ENCODE peak calls at places on chromosomes 2 and 18, in nine cellular contexts. W is H1; P is endodermal cell; B is MM.1S; L is aorta; Z is PC-3; S is CD4-positive, alpha-beta memory T cell; G is hepatocyte; D is Panc1. Q is an unnamed sample. For H3K4me1, the result is how much of the 10 kb centered on the place peaks cover.

GRCh38 chr2:107776333-107776732 is 50.4 kb upstream of the RGPD4 start:
- DNase-seq in W (no peak), P (no peak), B (no peak), L (no peak), Z (no peak), S (no peak), G (no peak), D (no peak), Q (no peak)

GRCh38 chr2:73235315-73236028 is 1.4 kb downstream of the CCT7 start:
- DNase-seq in W (no peak), P (peak), B (no peak), L (no peak), Z (no peak), S (no peak), G (no peak), D (no peak), Q (no peak)

GRCh38 chr2:144943986-144944385 is 424.1 kb upstream of the ZEB2 start:
- DNase-seq in W (no peak), P (no peak), B (no peak), L (no peak), Z (peak), S (no peak), G (no peak), D (no peak), Q (no peak)

GRCh38 chr2:40367652-40368051 is 84.2 kb downstream of the SLC8A1 start:
- DNase-seq in W (no peak), P (no peak), B (no peak), L (no peak), Z (peak), S (no peak), G (no peak), D (no peak), Q (no peak)

GRCh38 chr2:62056341-62056740 is 139.6 kb upstream of the B3GNT2 start:
- DNase-seq in W (no peak), P (no peak), B (no peak), L (no peak), Z (no peak), S (no peak), G (no peak), D (no peak), Q (no peak)

GRCh38 chr2:78541088-78541450 is 484.4 kb upstream of the REG3G start:
- DNase-seq in W (no peak), P (no peak), B (no peak), L (no peak), Z (no peak), S (no peak), G (no peak), D (no peak), Q (no peak)

GRCh38 chr2:31384771-31385276 is 29.7 kb downstream of the XDH start:
- DNase-seq in W (no peak), P (no peak), B (no peak), L (no peak), Z (peak), S (no peak), G (no peak), D (no peak), Q (no peak)

GRCh38 chr2:23698733-23699391 is 228.1 kb downstream of the ATAD2B start:
- DNase-seq in W (no peak), P (peak), B (no peak), L (no peak), Z (no peak), S (no peak), G (no peak), D (no peak), Q (no peak)

GRCh38 chr2:162029287-162029901 is 44.6 kb downstream of the DPP4 start:
- DNase-seq in W (no peak), P (no peak), B (no peak), L (no peak), Z (peak), S (no peak), G (no peak), D (no peak), Q (no peak)

GRCh38 chr2:33597026-33597425 is 2.1 kb downstream of the FAM98A start:
- DNase-seq in W (no peak), P (no peak), B (no peak), L (no peak), Z (no peak), S (no peak), G (no peak), D (no peak), Q (no peak)

GRCh38 chr2:3575534-3576324 is 669 bp downstream of the RPS7 start:
- DNase-seq in W (no peak), P (no peak), B (peak), L (no peak), Z (no peak), S (peak), G (peak), D (no peak), Q (peak)

GRCh38 chr18:42706029-42706608 is 409.4 kb downstream of the RIT2 start:
- DNase-seq in W (no peak), P (no peak), B (no peak), L (no peak), Z (no peak), S (no peak), G (no peak), D (no peak), Q (no peak)

GRCh38 chr2:44932564-44933392 is 8.7 kb upstream of the SIX3 start:
- DNase-seq in W (peak), P (peak), B (no peak), L (no peak), Z (no peak), S (no peak), G (no peak), D (no peak), Q (no peak)

GRCh38 chr2:23637011-23637778 is 252.2 kb downstream of the KLHL29 start:
- DNase-seq in W (no peak), P (peak), B (no peak), L (no peak), Z (no peak), S (no peak), G (peak), D (no peak), Q (no peak)

GRCh38 chr18:31657823-31658669 is 26.3 kb downstream of the B4GALT6 start:
- DNase-seq in W (no peak), P (no peak), B (peak), L (no peak), Z (no peak), S (no peak), G (peak), D (no peak), Q (no peak)

GRCh38 chr2:98815795-98816194 is 84.9 kb upstream of the MGAT4A start:
- DNase-seq in W (no peak), P (peak), B (no peak), L (no peak), Z (no peak), S (no peak), G (no peak), D (no peak), Q (no peak)

GRCh38 chr2:65067806-65068553 is 11.8 kb downstream of the CEP68 start:
- DNase-seq in W (no peak), P (no peak), B (no peak), L (no peak), Z (no peak), S (no peak), G (no peak), D (no peak), Q (no peak)

GRCh38 chr2:158413581-158413980 is 43.0 kb downstream of the CCDC148 start:
- DNase-seq in W (no peak), P (no peak), B (no peak), L (no peak), Z (no peak), S (no peak), G (no peak), D (no peak), Q (no peak)

GRCh38 chr2:48189552-48190228 is 283.4 kb upstream of the FBXO11 start:
- DNase-seq in W (no peak), P (no peak), B (no peak), L (no peak), Z (no peak), S (no peak), G (no peak), D (no peak), Q (no peak)

GRCh38 chr2:204315236-204315662 is 230.0 kb upstream of the PARD3B start:
- DNase-seq in W (no peak), P (no peak), B (no peak), L (peak), Z (no peak), S (no peak), G (no peak), D (no peak), Q (no peak)

GRCh38 chr2:170202437-170202836 is 24.5 kb downstream of the MYO3B start:
- DNase-seq in W (no peak), P (no peak), B (no peak), L (no peak), Z (no peak), S (no peak), G (no peak), D (no peak), Q (no peak)

GRCh38 chr18:25538175-25538922 is 186.4 kb upstream of the ZNF521 start:
- DNase-seq in W (no peak), P (no peak), B (no peak), L (no peak), Z (no peak), S (no peak), G (no peak), D (no peak), Q (no peak)

GRCh38 chr18:50398947-50399346 is 24.1 kb downstream of the SKA1 start:
- DNase-seq in W (no peak), P (peak), B (no peak), L (no peak), Z (no peak), S (no peak), G (no peak), D (no peak), Q (no peak)

GRCh38 chr18:10661333-10661732 is 135.5 kb downstream of the NAPG start:
- DNase-seq in W (no peak), P (no peak), B (no peak), L (no peak), Z (no peak), S (no peak), G (peak), D (no peak), Q (no peak)

GRCh38 chr2:39913648-39914456 is 134.8 kb upstream of the THUMPD2 start:
- DNase-seq in W (no peak), P (peak), B (peak), L (no peak), Z (peak), S (no peak), G (peak), D (peak), Q (peak)

GRCh38 chr2:50751255-50752069 is 280.5 kb downstream of the NRXN1 start:
- DNase-seq in W (no peak), P (no peak), B (no peak), L (no peak), Z (peak), S (no peak), G (no peak), D (no peak), Q (no peak)

GRCh38 chr2:203532957-203533695 is 2.0 kb downstream of the RAPH1 start:
- DNase-seq in W (no peak), P (no peak), B (no peak), L (no peak), Z (peak), S (no peak), G (peak), D (no peak), Q (peak)

GRCh38 chr2:30232027-30232800 is 880 bp downstream of the LBH start:
- DNase-seq in W (peak), P (peak), B (no peak), L (peak), Z (no peak), S (peak), G (peak), D (no peak), Q (peak)

GRCh38 chr2:127128508-127128907 is 21.6 kb upstream of the BIN1 start:
- DNase-seq in W (peak), P (peak), B (peak), L (no peak), Z (no peak), S (no peak), G (peak), D (no peak), Q (no peak)

GRCh38 chr2:129870646-129871335 is 108.7 kb upstream of the RAB6C start:
- DNase-seq in W (peak), P (peak), B (no peak), L (no peak), Z (no peak), S (no peak), G (no peak), D (no peak), Q (no peak)

GRCh38 chr2:108621689-108622681 is 87.7 kb downstream of the LIMS1 start:
- DNase-seq in W (no peak), P (no peak), B (no peak), L (no peak), Z (no peak), S (peak), G (no peak), D (no peak), Q (peak)

GRCh38 chr18:79484661-79485621 is 89.2 kb downstream of the NFATC1 start:
- DNase-seq in W (no peak), P (no peak), B (no peak), L (peak), Z (no peak), S (no peak), G (peak), D (no peak), Q (peak)

GRCh38 chr2:74530239-74531161 is 767 bp downstream of the HTRA2 start:
- DNase-seq in W (no peak), P (peak), B (peak), L (peak), Z (peak), S (peak), G (peak), D (no peak), Q (peak)

GRCh38 chr18:9090578-9090977 is 11.9 kb upstream of the NDUFV2 start:
- DNase-seq in W (no peak), P (no peak), B (no peak), L (no peak), Z (no peak), S (no peak), G (no peak), D (no peak), Q (no peak)

DNA sequence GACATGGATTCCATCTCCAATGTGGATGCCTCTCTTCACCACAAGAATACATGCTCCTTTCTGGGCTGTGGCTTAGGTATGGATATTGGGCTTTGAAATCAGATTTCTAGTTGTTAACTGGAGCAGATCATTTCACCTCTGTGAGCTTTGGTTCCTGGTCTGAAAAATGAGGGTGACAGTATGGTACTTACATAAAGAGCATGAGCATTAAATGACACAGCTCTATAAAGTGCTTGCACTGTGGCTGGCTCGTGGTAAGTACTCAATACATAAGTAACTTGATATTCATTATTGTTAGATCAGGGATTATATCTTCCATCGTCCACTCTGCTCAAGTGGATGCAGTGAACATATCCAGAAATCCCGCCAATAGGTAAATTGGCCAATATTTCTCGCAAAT is 33.4 kb downstream of the ARHGAP25 start:
- DNase-seq in W (no peak), P (no peak), B (no peak), L (no peak), Z (no peak), S (no peak), G (no peak), D (no peak), Q (no peak)
- H3K4me1 ChIP-seq in W (under half), P (under half), B (half or more), L (under half), Z (under half), S (half or more), G (under half), D (under half), Q (half or more)

DNA sequence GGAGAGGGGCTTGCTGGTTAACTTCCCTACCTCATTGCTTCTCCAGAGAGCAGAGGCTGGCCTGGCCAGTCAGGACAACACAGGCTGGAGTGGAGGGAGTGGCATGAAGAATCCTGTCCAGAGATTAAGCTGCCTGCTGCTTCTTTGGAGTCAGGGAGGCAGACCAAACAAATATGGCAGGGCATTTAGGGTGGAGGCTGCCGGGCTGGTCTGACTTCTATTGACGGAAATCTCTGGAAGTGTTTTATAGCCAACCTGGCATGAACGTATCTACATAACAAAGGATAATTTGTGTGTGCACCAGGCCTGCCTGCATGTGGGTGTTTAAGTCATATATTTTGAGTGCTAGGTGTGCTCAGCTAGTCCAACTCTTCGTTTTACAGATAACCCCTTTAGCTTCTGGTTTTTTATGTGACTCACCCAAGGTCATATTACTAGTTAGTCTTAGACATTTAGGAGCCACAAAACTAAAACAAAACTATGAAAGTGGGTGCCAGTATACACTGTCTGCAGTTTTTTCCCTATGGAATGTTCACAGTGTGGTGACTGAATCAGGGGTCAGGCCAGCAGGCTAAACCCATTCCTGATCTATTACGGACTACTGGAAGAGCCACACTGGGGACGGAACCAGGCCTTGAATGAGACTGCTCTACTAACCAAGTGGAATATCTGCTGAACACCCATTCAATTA is 5.5 kb downstream of the NPC1 start:
- DNase-seq in W (no peak), P (no peak), B (no peak), L (no peak), Z (no peak), S (no peak), G (no peak), D (no peak), Q (no peak)
- H3K27ac ChIP-seq in W (no peak), P (no peak), B (no peak), L (no peak), Z (no peak), S (no peak), G (peak), D (no peak), Q (no peak)

DNA sequence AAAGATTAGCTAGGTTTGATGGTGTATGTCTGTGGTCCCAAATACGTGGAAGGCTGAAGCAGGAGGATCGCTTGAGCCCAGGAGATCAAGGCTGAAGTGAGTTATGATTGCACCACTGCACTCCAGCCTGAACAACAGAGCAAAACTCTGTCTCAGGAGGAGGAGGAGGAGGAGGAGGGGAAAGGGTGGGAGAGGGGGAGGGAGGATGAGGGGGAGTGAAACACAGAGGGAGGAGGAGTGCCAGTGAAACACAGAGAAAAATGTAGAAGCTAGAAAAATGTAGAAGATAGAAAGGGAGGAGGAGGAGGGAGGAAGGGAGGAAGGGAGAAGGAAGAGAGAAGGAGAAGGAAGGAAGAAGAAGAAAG is 387.5 kb downstream of the MTX2 start:
- DNase-seq in W (no peak), P (no peak), B (no peak), L (no peak), Z (no peak), S (no peak), G (no peak), D (no peak), Q (no peak)
- H3K4me3 ChIP-seq in W (no peak), P (no peak), B (no peak), L (no peak), Z (no peak), S (no peak), G (no peak), D (no peak), Q (no peak)

GRCh38 chr2:43327119-43327518 is 100.7 kb upstream of the ZFP36L2 start:
- DNase-seq in W (no peak), P (no peak), B (no peak), L (no peak), Z (no peak), S (no peak), G (no peak), D (no peak), Q (no peak)

GRCh38 chr2:43325448-43325811 is 99.0 kb upstream of the ZFP36L2 start:
- DNase-seq in W (no peak), P (no peak), B (no peak), L (no peak), Z (no peak), S (no peak), G (no peak), D (no peak), Q (no peak)

GRCh38 chr2:43323810-43324588 is 97.6 kb upstream of the ZFP36L2 start:
- DNase-seq in W (no peak), P (no peak), B (no peak), L (no peak), Z (no peak), S (no peak), G (no peak), D (no peak), Q (no peak)

GRCh38 chr2:43326116-43326825 is 99.9 kb upstream of the ZFP36L2 start:
- DNase-seq in W (no peak), P (no peak), B (no peak), L (no peak), Z (peak), S (no peak), G (no peak), D (no peak), Q (no peak)

DNA sequence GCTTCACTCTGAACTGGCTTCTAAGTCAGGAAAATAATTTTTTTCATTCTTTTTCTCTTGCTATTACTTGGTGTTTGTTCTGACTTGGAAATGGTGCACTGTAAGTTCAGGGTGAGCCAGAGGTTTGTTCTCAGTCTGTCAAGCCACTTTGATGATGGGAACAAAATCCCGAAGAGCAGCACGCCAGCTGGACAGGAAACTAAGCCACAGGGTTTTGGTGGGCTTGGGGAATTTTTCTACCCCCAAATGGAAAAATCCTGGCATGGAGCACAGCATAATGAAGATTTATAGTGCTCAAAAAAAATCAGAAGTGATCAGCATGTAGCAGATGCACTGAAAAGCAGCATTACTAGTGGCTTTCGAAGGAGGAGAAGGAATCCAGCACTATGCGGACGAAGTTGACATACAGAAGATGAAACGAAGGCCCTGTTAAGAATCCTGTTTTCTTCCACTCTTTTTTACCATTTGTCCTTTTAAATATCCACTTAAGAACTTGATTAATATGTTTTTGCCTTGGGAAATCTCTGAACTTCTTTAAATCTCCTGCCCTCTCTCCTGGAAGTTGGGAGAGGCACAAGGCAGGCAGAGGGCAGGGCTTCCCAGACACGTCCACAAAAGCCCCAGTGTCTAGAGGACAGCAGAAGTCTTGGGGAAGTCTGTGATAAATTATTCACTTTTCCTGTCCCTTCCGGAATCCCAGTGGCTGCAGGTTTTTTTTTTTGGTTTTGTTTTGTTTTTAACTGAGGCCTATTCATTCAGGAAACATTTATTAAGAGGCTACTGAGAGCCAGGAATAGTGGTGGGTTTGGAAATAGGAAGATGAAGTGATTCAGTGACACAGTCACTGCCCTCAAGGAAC is 98.4 kb upstream of the ZFP36L2 start:
- DNase-seq in W (no peak), P (no peak), B (no peak), L (no peak), Z (no peak), S (no peak), G (no peak), D (no peak), Q (no peak)
- H3K4me1 ChIP-seq in W (under half), P (under half), B (under half), L (under half), Z (under half), S (under half), G (under half), D (under half), Q (under half)